ENCODE peak calls at places on chromosomes 6 and 20, in five cellular contexts. One of them, this sample, is unnamed.
A peak's percentile ranks its signal among the peaks of the same experiment; 100 is the strongest.

GRCh38 chr20:43844778-43845614 is 69.7 kb upstream of the TOX2 start:
- DNase-seq in body of pancreas: peak; percentile 35
- DNase-seq in A549: no peak
- DNase-seq in esophagus muscularis mucosa: no peak
- DNase-seq in Peyer's patch: no peak
- DNase-seq in this sample: no peak

GRCh38 chr20:5612476-5613291 is 137.5 kb upstream of the SHLD1 start:
- DNase-seq in body of pancreas: no peak
- DNase-seq in A549: no peak
- DNase-seq in esophagus muscularis mucosa: no peak
- DNase-seq in Peyer's patch: no peak
- DNase-seq in this sample: no peak

GRCh38 chr6:75183099-75183541 is 22.7 kb downstream of the COL12A1 start:
- DNase-seq in body of pancreas: no peak
- DNase-seq in A549: no peak
- DNase-seq in esophagus muscularis mucosa: no peak
- DNase-seq in Peyer's patch: no peak
- DNase-seq in this sample: no peak

GRCh38 chr20:33516882-33517281 is 27.0 kb downstream of the CBFA2T2 start:
- DNase-seq in body of pancreas: no peak
- DNase-seq in A549: no peak
- DNase-seq in esophagus muscularis mucosa: no peak
- DNase-seq in Peyer's patch: no peak
- DNase-seq in this sample: no peak

GRCh38 chr6:21438237-21438985 is 155.1 kb upstream of the SOX4 start:
- DNase-seq in body of pancreas: no peak
- DNase-seq in A549: no peak
- DNase-seq in esophagus muscularis mucosa: no peak
- DNase-seq in Peyer's patch: no peak
- DNase-seq in this sample: no peak

GRCh38 chr20:41483553-41483930 is 116.9 kb upstream of the EMILIN3 start:
- DNase-seq in body of pancreas: no peak
- DNase-seq in A549: no peak
- DNase-seq in esophagus muscularis mucosa: no peak
- DNase-seq in Peyer's patch: no peak
- DNase-seq in this sample: no peak

GRCh38 chr6:15358579-15359327 is 112.9 kb downstream of the JARID2 start:
- DNase-seq in body of pancreas: no peak
- DNase-seq in A549: no peak
- DNase-seq in esophagus muscularis mucosa: no peak
- DNase-seq in Peyer's patch: no peak
- DNase-seq in this sample: no peak

GRCh38 chr6:155495011-155495768 is 39.6 kb upstream of the NOX3 start:
- DNase-seq in body of pancreas: peak; percentile 41
- DNase-seq in A549: no peak
- DNase-seq in esophagus muscularis mucosa: no peak
- DNase-seq in Peyer's patch: no peak
- DNase-seq in this sample: no peak

GRCh38 chr20:52200870-52201269 is 9.3 kb upstream of the ZFP64 start:
- DNase-seq in body of pancreas: no peak
- DNase-seq in A549: no peak
- DNase-seq in esophagus muscularis mucosa: no peak
- DNase-seq in Peyer's patch: no peak
- DNase-seq in this sample: no peak

GRCh38 chr6:145247677-145248419 is 487.5 kb downstream of the EPM2A start:
- DNase-seq in body of pancreas: no peak
- DNase-seq in A549: peak; percentile 15
- DNase-seq in esophagus muscularis mucosa: no peak
- DNase-seq in Peyer's patch: no peak
- DNase-seq in this sample: no peak

GRCh38 chr6:150324044-150324443 is 44.8 kb upstream of the IYD start:
- DNase-seq in body of pancreas: no peak
- DNase-seq in A549: no peak
- DNase-seq in esophagus muscularis mucosa: no peak
- DNase-seq in Peyer's patch: no peak
- DNase-seq in this sample: no peak

GRCh38 chr6:152207915-152208714 is 400.6 kb downstream of the ESR1 start:
- DNase-seq in body of pancreas: peak; percentile 17
- DNase-seq in A549: no peak
- DNase-seq in esophagus muscularis mucosa: no peak
- DNase-seq in Peyer's patch: no peak
- DNase-seq in this sample: no peak

GRCh38 chr20:60695223-60695622 is 556.8 kb upstream of the CDH4 start:
- DNase-seq in body of pancreas: peak; percentile 5
- DNase-seq in A549: no peak
- DNase-seq in esophagus muscularis mucosa: no peak
- DNase-seq in Peyer's patch: no peak
- DNase-seq in this sample: no peak

GRCh38 chr6:56143796-56144195 is 103.6 kb downstream of the COL21A1 start:
- DNase-seq in body of pancreas: no peak
- DNase-seq in A549: no peak
- DNase-seq in esophagus muscularis mucosa: no peak
- DNase-seq in Peyer's patch: no peak
- DNase-seq in this sample: no peak

GRCh38 chr20:1369970-1370369 is 22.9 kb downstream of the FKBP1A start:
- DNase-seq in body of pancreas: no peak
- DNase-seq in A549: no peak
- DNase-seq in esophagus muscularis mucosa: peak; percentile 45
- DNase-seq in Peyer's patch: no peak
- DNase-seq in this sample: no peak

GRCh38 chr6:15457903-15458530 is 204.8 kb downstream of the DTNBP1 start:
- DNase-seq in body of pancreas: no peak
- DNase-seq in A549: no peak
- DNase-seq in esophagus muscularis mucosa: no peak
- DNase-seq in Peyer's patch: no peak
- DNase-seq in this sample: no peak

GRCh38 chr6:57313711-57314471 is 3.5 kb upstream of the PRIM2 start:
- DNase-seq in body of pancreas: no peak
- DNase-seq in A549: peak; percentile 38
- DNase-seq in esophagus muscularis mucosa: no peak
- DNase-seq in Peyer's patch: no peak
- DNase-seq in this sample: no peak

GRCh38 chr20:35447082-35447789 is 8.2 kb upstream of the CEP250 start:
- DNase-seq in body of pancreas: peak; percentile 88
- DNase-seq in A549: peak; percentile 77
- DNase-seq in esophagus muscularis mucosa: peak; percentile 97
- DNase-seq in Peyer's patch: peak; percentile 91
- DNase-seq in this sample: peak; percentile 84

GRCh38 chr6:157537518-157537917 is 156.5 kb downstream of the ZDHHC14 start:
- DNase-seq in body of pancreas: no peak
- DNase-seq in A549: no peak
- DNase-seq in esophagus muscularis mucosa: no peak
- DNase-seq in Peyer's patch: no peak
- DNase-seq in this sample: no peak

GRCh38 chr20:9053108-9053507 is 15.8 kb upstream of the PLCB4 start:
- DNase-seq in body of pancreas: no peak
- DNase-seq in A549: no peak
- DNase-seq in esophagus muscularis mucosa: no peak
- DNase-seq in Peyer's patch: no peak
- DNase-seq in this sample: no peak

GRCh38 chr6:134434019-134434949 is 116.4 kb upstream of the SGK1 start:
- DNase-seq in body of pancreas: no peak
- DNase-seq in A549: no peak
- DNase-seq in esophagus muscularis mucosa: no peak
- DNase-seq in Peyer's patch: no peak
- DNase-seq in this sample: no peak

GRCh38 chr20:36571564-36572504 is 1.6 kb upstream of the TGIF2 start:
- DNase-seq in body of pancreas: no peak
- DNase-seq in A549: no peak
- DNase-seq in esophagus muscularis mucosa: no peak
- DNase-seq in Peyer's patch: no peak
- DNase-seq in this sample: no peak

GRCh38 chr20:35215066-35215956 is 11.2 kb upstream of the MMP24 start:
- DNase-seq in body of pancreas: no peak
- DNase-seq in A549: peak; percentile 74
- DNase-seq in esophagus muscularis mucosa: no peak
- DNase-seq in Peyer's patch: no peak
- DNase-seq in this sample: no peak

GRCh38 chr20:32507998-32508774 is 76.9 kb downstream of the NOL4L start:
- DNase-seq in body of pancreas: no peak
- DNase-seq in A549: no peak
- DNase-seq in esophagus muscularis mucosa: no peak
- DNase-seq in Peyer's patch: peak; percentile 37
- DNase-seq in this sample: no peak

GRCh38 chr6:118895241-118895561 is 1.2 kb downstream of the ASF1A start:
- DNase-seq in body of pancreas: no peak
- DNase-seq in A549: no peak
- DNase-seq in esophagus muscularis mucosa: no peak
- DNase-seq in Peyer's patch: no peak
- DNase-seq in this sample: peak; percentile 77

GRCh38 chr6:109001554-109001953 is 93.1 kb downstream of the SESN1 start:
- DNase-seq in body of pancreas: no peak
- DNase-seq in A549: no peak
- DNase-seq in esophagus muscularis mucosa: no peak
- DNase-seq in Peyer's patch: no peak
- DNase-seq in this sample: no peak

GRCh38 chr6:168049277-168049676 is 29.7 kb downstream of the FRMD1 start:
- DNase-seq in body of pancreas: no peak
- DNase-seq in A549: no peak
- DNase-seq in esophagus muscularis mucosa: no peak
- DNase-seq in Peyer's patch: no peak
- DNase-seq in this sample: no peak

GRCh38 chr20:49281059-49281912 is 3.4 kb upstream of the ZNFX1 start:
- DNase-seq in body of pancreas: no peak
- DNase-seq in A549: no peak
- DNase-seq in esophagus muscularis mucosa: no peak
- DNase-seq in Peyer's patch: no peak
- DNase-seq in this sample: peak; percentile 71
- TF ChIP-seq POLR2A in body of pancreas: no peak
- TF ChIP-seq POLR2A in A549: no peak
- TF ChIP-seq POLR2A in esophagus muscularis mucosa: no peak
- TF ChIP-seq POLR2A in Peyer's patch: no peak
- TF ChIP-seq POLR2A in this sample: no peak

GRCh38 chr6:158853072-158853871 is 34.1 kb upstream of the EZR start:
- DNase-seq in body of pancreas: peak; percentile 95
- DNase-seq in A549: peak; percentile 83
- DNase-seq in esophagus muscularis mucosa: no peak
- DNase-seq in Peyer's patch: peak; percentile 89
- DNase-seq in this sample: peak; percentile 92
- TF ChIP-seq POLR2A in body of pancreas: peak; percentile 73
- TF ChIP-seq POLR2A in A549: no peak
- TF ChIP-seq POLR2A in esophagus muscularis mucosa: no peak
- TF ChIP-seq POLR2A in Peyer's patch: peak; percentile 56
- TF ChIP-seq POLR2A in this sample: peak; percentile 60

GRCh38 chr6:11767458-11767857 is 11.1 kb downstream of the ADTRP start:
- DNase-seq in body of pancreas: no peak
- DNase-seq in A549: no peak
- DNase-seq in esophagus muscularis mucosa: no peak
- DNase-seq in Peyer's patch: no peak
- DNase-seq in this sample: no peak

GRCh38 chr6:11769244-11769643 is 9.4 kb downstream of the ADTRP start:
- DNase-seq in body of pancreas: no peak
- DNase-seq in A549: no peak
- DNase-seq in esophagus muscularis mucosa: no peak
- DNase-seq in Peyer's patch: no peak
- DNase-seq in this sample: no peak

GRCh38 chr6:11764250-11764604 is 14.4 kb downstream of the ADTRP start:
- DNase-seq in body of pancreas: no peak
- DNase-seq in A549: no peak
- DNase-seq in esophagus muscularis mucosa: no peak
- DNase-seq in Peyer's patch: no peak
- DNase-seq in this sample: no peak

GRCh38 chr6:11766056-11766455 is 12.5 kb downstream of the ADTRP start:
- DNase-seq in body of pancreas: peak; percentile 43
- DNase-seq in A549: no peak
- DNase-seq in esophagus muscularis mucosa: no peak
- DNase-seq in Peyer's patch: no peak
- DNase-seq in this sample: no peak

GRCh38 chr6:11766589-11767450 is 11.8 kb downstream of the ADTRP start:
- DNase-seq in body of pancreas: peak; percentile 58
- DNase-seq in A549: peak; percentile 70
- DNase-seq in esophagus muscularis mucosa: no peak
- DNase-seq in Peyer's patch: no peak
- DNase-seq in this sample: no peak
- TF ChIP-seq POLR2A in body of pancreas: peak; percentile 4
- TF ChIP-seq POLR2A in A549: no peak
- TF ChIP-seq POLR2A in esophagus muscularis mucosa: no peak
- TF ChIP-seq POLR2A in Peyer's patch: no peak
- TF ChIP-seq POLR2A in this sample: no peak

DNA sequence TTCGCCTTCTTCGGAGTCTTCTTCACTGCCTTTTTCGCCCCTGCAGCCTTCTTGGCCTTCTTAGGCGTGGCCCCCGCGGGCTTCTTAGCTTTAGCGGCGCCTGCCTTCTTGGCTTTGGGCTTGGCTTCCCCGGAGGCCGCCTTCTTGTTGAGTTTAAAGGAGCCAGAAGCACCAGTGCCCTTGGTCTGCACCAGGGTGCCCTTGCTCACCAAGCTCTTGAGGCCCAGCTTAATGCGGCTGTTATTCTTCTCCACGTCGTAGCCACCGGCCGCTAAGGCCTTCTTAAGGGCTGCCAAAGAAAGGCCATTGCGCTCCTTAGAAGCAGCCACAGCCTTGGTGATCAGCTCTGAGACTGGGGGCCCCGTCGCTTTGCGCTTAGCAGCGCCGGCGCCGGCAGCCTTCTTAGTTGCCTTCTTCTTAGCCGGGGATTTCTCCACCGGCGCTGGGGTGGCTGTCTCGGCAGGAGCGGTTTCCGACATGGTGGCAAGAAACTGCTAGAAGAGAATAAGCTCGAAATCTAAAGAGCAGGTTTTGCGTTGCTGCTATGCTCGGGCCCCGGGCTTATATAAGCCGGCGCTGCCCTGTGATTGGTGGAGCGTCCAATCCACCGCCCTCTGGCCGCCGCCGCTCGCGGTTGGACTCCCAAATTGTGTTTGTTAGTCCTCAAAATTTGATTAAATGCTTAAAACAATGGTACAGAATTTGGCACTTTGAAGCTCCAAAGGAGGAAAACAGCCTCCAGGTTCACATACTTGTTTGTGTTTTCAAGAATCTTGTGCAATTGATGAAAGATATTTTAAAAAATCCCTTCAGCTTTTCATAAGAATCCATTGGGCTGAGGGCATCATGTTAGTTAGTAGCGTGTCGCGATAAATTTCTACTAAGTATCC is 44.9 kb downstream of the OR2B2 start:
- DNase-seq in body of pancreas: peak; percentile 57
- DNase-seq in A549: no peak
- DNase-seq in esophagus muscularis mucosa: no peak
- DNase-seq in Peyer's patch: peak; percentile 82
- DNase-seq in this sample: peak; percentile 94
- TF ChIP-seq POLR2A in body of pancreas: peak; percentile 76
- TF ChIP-seq POLR2A in A549: peak; percentile 22
- TF ChIP-seq POLR2A in esophagus muscularis mucosa: no peak
- TF ChIP-seq POLR2A in Peyer's patch: peak; percentile 95
- TF ChIP-seq POLR2A in this sample: peak; percentile 99

DNA sequence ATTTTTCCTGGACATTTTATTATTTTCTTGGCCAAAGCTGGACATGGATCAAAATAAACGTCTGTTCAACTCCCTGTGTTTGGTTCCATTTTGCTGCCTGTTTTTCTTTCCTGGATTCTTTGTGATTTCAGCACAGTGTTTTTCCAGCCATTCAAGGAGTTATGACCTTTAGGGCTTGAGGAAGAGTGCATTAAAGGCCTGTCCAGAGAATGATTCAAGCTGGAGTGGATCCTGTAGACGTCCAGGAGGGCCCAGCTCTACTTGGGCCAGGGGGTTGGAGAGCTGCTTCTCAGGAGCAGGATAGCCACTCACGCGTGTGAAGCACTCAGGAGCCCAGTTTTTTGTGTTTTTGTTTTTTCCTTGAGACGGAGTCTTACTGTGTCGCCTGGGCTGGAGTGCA is 56.5 kb upstream of the IER3 start:
- DNase-seq in body of pancreas: no peak
- DNase-seq in A549: no peak
- DNase-seq in esophagus muscularis mucosa: no peak
- DNase-seq in Peyer's patch: no peak
- DNase-seq in this sample: no peak
- TF ChIP-seq POLR2A in body of pancreas: no peak
- TF ChIP-seq POLR2A in A549: no peak
- TF ChIP-seq POLR2A in esophagus muscularis mucosa: no peak
- TF ChIP-seq POLR2A in Peyer's patch: no peak
- TF ChIP-seq POLR2A in this sample: no peak

This sample was measured in erythroblast.